ENCODE peak calls at places on chromosomes 2 and 18, in seven cellular contexts. G is OCI-LY7, B is MM.1S, C is ovary, I is GM06990, A is A549, E is AG04450. R is an unnamed sample.

GRCh38 chr2:9004338-9005204 is 1.1 kb upstream of the MBOAT2 start:
- DNase-seq in G (peak), B (no peak), C (no peak), I (no peak), A (no peak), E (no peak), R (no peak)

GRCh38 chr2:65053199-65053598 is 3.0 kb upstream of the CEP68 start:
- DNase-seq in G (peak), B (peak), C (no peak), I (peak), A (no peak), E (no peak), R (no peak)

GRCh38 chr2:166106431-166107015 is 21.3 kb downstream of the SCN1A start:
- DNase-seq in G (peak), B (no peak), C (no peak), I (no peak), A (peak), E (no peak), R (no peak)

GRCh38 chr2:56244911-56245530 is 61.2 kb downstream of the CCDC85A start:
- DNase-seq in G (no peak), B (no peak), C (no peak), I (no peak), A (no peak), E (no peak), R (no peak)

GRCh38 chr2:39875182-39875913 is 96.3 kb upstream of the THUMPD2 start:
- DNase-seq in G (no peak), B (no peak), C (peak), I (no peak), A (peak), E (peak), R (no peak)

GRCh38 chr2:200752332-200752731 is 59.4 kb upstream of the BZW1 start:
- DNase-seq in G (no peak), B (no peak), C (no peak), I (no peak), A (no peak), E (no peak), R (no peak)

GRCh38 chr18:37575646-37576045 is 10.0 kb upstream of the CELF4 start:
- DNase-seq in G (no peak), B (no peak), C (no peak), I (no peak), A (no peak), E (no peak), R (no peak)

GRCh38 chr2:86350751-86351150 is 13.3 kb upstream of the REEP1 start:
- DNase-seq in G (no peak), B (no peak), C (no peak), I (no peak), A (no peak), E (no peak), R (no peak)

GRCh38 chr2:172155752-172156151 is 53.1 kb upstream of the DLX2 start:
- DNase-seq in G (no peak), B (no peak), C (no peak), I (no peak), A (no peak), E (no peak), R (no peak)

GRCh38 chr2:172148246-172148645 is 45.5 kb upstream of the DLX2 start:
- DNase-seq in G (no peak), B (no peak), C (no peak), I (no peak), A (no peak), E (no peak), R (no peak)

DNA sequence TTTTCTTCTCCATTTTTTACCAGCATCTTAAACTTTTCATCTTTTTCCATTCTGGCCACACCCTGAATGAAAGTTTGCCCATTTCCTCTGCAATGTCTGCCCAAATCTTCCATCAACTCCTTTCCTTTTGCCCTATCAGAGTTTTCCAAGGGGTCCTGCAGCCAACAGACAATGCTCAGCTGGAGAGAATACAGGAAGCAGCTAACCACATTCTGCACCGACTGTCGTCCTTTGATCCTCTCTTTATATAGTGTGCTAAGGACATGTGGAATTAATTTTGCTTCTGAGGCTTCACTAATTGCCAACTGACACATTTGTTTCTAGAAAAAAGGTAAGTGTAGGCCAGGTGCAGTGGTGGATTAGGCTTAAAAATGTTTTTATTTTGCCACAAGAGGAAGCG is 50.5 kb upstream of the DLX2 start:
- DNase-seq in G (no peak), B (no peak), C (no peak), I (no peak), A (no peak), E (no peak), R (no peak)
- H3K4me3 ChIP-seq in G (no peak), B (no peak), C (no peak), I (no peak), A (no peak), E (no peak), R (no peak)

GRCh38 chr2:108224022-108224421 is 15.7 kb upstream of the SULT1C3 start:
- DNase-seq in G (no peak), B (no peak), C (no peak), I (no peak), A (no peak), E (no peak), R (no peak)
- TF ChIP-seq CTCF in G (no peak), B (no peak), C (no peak), I (no peak), A (no peak), E (no peak), R (no peak)

DNA sequence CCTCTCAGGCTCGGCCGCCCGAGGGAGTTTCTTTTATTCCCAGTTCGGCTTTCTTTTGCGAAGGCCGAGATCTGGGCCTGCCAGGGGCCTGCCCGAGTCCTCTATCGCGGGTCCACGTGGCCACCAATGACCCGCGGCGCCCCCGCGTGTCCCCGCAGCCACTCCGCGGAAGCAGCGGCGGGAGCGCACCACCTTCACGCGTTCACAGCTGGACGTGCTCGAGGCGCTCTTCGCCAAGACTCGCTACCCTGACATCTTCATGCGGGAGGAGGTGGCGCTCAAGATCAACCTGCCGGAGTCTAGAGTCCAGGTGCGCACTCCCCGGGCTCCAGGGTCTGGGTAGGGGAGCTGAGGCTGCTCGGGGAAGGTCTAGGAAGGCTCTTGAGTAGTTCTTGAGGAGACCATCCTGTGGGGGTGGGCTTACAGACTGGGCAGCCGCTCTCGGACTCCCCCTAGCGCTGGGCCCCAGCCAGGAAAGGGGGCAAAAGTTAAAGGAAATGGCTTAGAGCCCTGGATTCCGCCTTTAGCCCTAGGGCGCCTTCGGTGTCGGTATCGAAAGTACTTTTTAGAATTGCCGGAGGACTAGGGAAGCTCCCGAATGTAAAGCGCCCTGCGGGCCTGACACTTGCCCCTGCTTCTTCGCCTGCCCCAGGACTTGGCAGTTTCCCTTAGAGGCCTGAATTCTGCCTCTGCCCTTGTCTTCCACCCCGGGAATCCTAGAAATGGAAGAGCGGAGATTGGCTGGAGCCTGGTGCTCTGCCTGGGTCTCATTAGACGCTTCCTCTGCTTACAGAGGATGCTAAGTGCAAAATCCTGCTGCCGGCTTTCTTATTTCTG is 3.5 kb downstream of the OTX1 start:
- DNase-seq in G (peak), B (no peak), C (no peak), I (peak), A (no peak), E (no peak), R (no peak)
- H3K4me3 ChIP-seq in G (no peak), B (no peak), C (no peak), I (no peak), A (no peak), E (peak), R (no peak)

DNA sequence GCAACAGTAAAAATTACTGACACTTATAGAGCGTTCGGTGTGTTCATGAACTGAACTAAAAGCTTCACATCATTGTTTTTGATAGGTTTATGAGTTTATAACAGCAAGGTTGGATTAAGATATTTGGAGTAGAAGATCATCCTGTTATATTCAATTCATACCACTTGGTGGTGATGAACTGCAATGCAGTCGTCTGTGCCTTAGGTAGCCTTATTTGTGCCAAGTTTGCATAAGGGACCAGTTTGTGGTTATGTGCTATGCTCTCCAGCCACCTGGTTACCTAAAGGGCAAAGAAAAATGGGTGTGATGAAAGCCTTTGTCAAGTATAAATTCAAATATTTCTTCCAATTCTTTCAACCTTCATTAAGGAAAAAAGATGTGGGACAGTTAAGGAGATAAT is 150.9 kb upstream of the KCNH7 start:
- DNase-seq in G (no peak), B (peak), C (no peak), I (no peak), A (peak), E (no peak), R (peak)
- TF ChIP-seq CTCF in G (no peak), B (peak), C (no peak), I (no peak), A (no peak), E (no peak), R (peak)

DNA sequence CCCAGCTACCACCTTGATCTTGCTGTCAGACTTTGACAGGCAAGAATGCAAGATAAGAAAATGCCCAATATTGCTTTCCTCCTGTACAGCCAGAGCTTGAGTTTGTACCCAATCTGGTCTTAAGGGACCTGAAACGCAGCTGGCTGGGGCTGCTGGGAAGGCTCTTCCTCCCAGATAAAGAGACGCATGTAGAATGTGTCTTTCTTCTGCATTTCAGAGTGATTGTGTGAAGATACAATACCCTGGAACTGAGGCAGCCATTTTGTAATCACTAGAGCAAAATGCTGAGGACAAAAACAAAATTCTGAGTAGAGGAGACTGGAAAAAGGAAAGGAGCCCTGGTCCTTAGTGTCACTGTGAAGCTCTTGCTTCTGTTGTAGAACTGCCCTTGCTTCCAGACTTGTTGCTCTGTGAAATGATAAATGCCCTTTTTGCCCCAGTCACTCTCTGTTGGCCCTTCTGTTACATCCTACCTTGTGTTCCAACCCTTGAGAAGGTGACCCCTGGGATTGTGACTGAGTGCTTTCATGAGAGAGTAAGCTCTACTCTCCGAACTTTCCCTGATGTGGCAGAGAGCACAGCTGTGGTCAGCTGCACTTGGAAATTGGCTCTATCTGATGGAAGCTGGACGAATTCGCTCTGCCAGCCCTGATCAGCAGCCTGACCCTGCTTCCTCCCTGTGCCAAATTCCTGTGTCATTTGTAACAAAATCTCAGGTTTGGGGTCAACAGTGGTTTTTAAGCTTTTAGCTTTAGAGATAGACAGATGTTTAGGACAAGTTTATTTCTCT is 137.4 kb upstream of the RBMS1 start:
- DNase-seq in G (no peak), B (no peak), C (no peak), I (no peak), A (no peak), E (no peak), R (no peak)
- H3K4me3 ChIP-seq in G (no peak), B (no peak), C (no peak), I (no peak), A (no peak), E (no peak), R (no peak)

GRCh38 chr2:128714861-128715312 is 396.2 kb upstream of the HS6ST1 start:
- DNase-seq in G (peak), B (no peak), C (no peak), I (no peak), A (no peak), E (no peak), R (no peak)
- TF ChIP-seq CTCF in G (peak), B (no peak), C (no peak), I (peak), A (no peak), E (no peak), R (peak)